ENCODE peak calls at places on chromosomes 16 and 17, in six cellular contexts. One of them, this sample, is unnamed.

GRCh38 chr17:8137645-8138342 is 13.9 kb upstream of the HES7 start:
- DNase-seq in sigmoid colon: peak
- DNase-seq in upper lobe of right lung: no peak
- DNase-seq in cardiac fibroblast: no peak
- DNase-seq in HCT116: no peak
- DNase-seq in fibroblast of pulmonary artery: no peak
- DNase-seq in this sample: peak

GRCh38 chr17:79691931-79692330 is 38.8 kb upstream of the ENPP7 start:
- DNase-seq in sigmoid colon: no peak
- DNase-seq in upper lobe of right lung: no peak
- DNase-seq in cardiac fibroblast: peak
- DNase-seq in HCT116: no peak
- DNase-seq in fibroblast of pulmonary artery: no peak
- DNase-seq in this sample: no peak

GRCh38 chr16:86856946-86857586 is 278.7 kb downstream of the FOXL1 start:
- DNase-seq in sigmoid colon: no peak
- DNase-seq in upper lobe of right lung: no peak
- DNase-seq in cardiac fibroblast: no peak
- DNase-seq in HCT116: no peak
- DNase-seq in fibroblast of pulmonary artery: no peak
- DNase-seq in this sample: no peak

GRCh38 chr16:73179671-73180370 is 131.9 kb upstream of the ZFHX3 start:
- DNase-seq in sigmoid colon: peak
- DNase-seq in upper lobe of right lung: no peak
- DNase-seq in cardiac fibroblast: no peak
- DNase-seq in HCT116: no peak
- DNase-seq in fibroblast of pulmonary artery: no peak
- DNase-seq in this sample: no peak

GRCh38 chr16:57012353-57012752 is 23.0 kb downstream of the NLRC5 start:
- DNase-seq in sigmoid colon: no peak
- DNase-seq in upper lobe of right lung: no peak
- DNase-seq in cardiac fibroblast: no peak
- DNase-seq in HCT116: no peak
- DNase-seq in fibroblast of pulmonary artery: no peak
- DNase-seq in this sample: no peak

GRCh38 chr16:50708373-50709060 is 15.1 kb downstream of the NOD2 start:
- DNase-seq in sigmoid colon: no peak
- DNase-seq in upper lobe of right lung: no peak
- DNase-seq in cardiac fibroblast: no peak
- DNase-seq in HCT116: no peak
- DNase-seq in fibroblast of pulmonary artery: no peak
- DNase-seq in this sample: no peak

GRCh38 chr16:83967091-83967490 is 953 bp upstream of the NECAB2 start:
- DNase-seq in sigmoid colon: no peak
- DNase-seq in upper lobe of right lung: no peak
- DNase-seq in cardiac fibroblast: no peak
- DNase-seq in HCT116: no peak
- DNase-seq in fibroblast of pulmonary artery: no peak
- DNase-seq in this sample: no peak

GRCh38 chr17:79026345-79027273 is 2.6 kb downstream of the C1QTNF1 start:
- DNase-seq in sigmoid colon: peak
- DNase-seq in upper lobe of right lung: peak
- DNase-seq in cardiac fibroblast: peak
- DNase-seq in HCT116: peak
- DNase-seq in fibroblast of pulmonary artery: peak
- DNase-seq in this sample: peak

GRCh38 chr17:74785096-74785980 is 9.2 kb upstream of the NAT9 start:
- DNase-seq in sigmoid colon: no peak
- DNase-seq in upper lobe of right lung: no peak
- DNase-seq in cardiac fibroblast: no peak
- DNase-seq in HCT116: no peak
- DNase-seq in fibroblast of pulmonary artery: no peak
- DNase-seq in this sample: no peak

GRCh38 chr17:19579867-19580565 is 46.4 kb downstream of the SLC47A1 start:
- DNase-seq in sigmoid colon: no peak
- DNase-seq in upper lobe of right lung: no peak
- DNase-seq in cardiac fibroblast: peak
- DNase-seq in HCT116: no peak
- DNase-seq in fibroblast of pulmonary artery: peak
- DNase-seq in this sample: peak

GRCh38 chr17:33888455-33888854 is 366.6 kb upstream of the CCL2 start:
- DNase-seq in sigmoid colon: no peak
- DNase-seq in upper lobe of right lung: no peak
- DNase-seq in cardiac fibroblast: no peak
- DNase-seq in HCT116: no peak
- DNase-seq in fibroblast of pulmonary artery: no peak
- DNase-seq in this sample: no peak

GRCh38 chr17:2737693-2738092 is 11.8 kb downstream of the CCDC92B start:
- DNase-seq in sigmoid colon: no peak
- DNase-seq in upper lobe of right lung: no peak
- DNase-seq in cardiac fibroblast: no peak
- DNase-seq in HCT116: no peak
- DNase-seq in fibroblast of pulmonary artery: no peak
- DNase-seq in this sample: no peak

GRCh38 chr16:57619606-57620315 is 8.7 kb upstream of the ADGRG1 start:
- DNase-seq in sigmoid colon: peak
- DNase-seq in upper lobe of right lung: peak
- DNase-seq in cardiac fibroblast: no peak
- DNase-seq in HCT116: no peak
- DNase-seq in fibroblast of pulmonary artery: no peak
- DNase-seq in this sample: no peak

GRCh38 chr17:14792751-14793150 is 472.4 kb downstream of the PMP22 start:
- DNase-seq in sigmoid colon: peak
- DNase-seq in upper lobe of right lung: no peak
- DNase-seq in cardiac fibroblast: peak
- DNase-seq in HCT116: no peak
- DNase-seq in fibroblast of pulmonary artery: no peak
- DNase-seq in this sample: no peak

GRCh38 chr17:36736201-36737156 is 135.1 kb downstream of the MRM1 start:
- DNase-seq in sigmoid colon: no peak
- DNase-seq in upper lobe of right lung: no peak
- DNase-seq in cardiac fibroblast: no peak
- DNase-seq in HCT116: no peak
- DNase-seq in fibroblast of pulmonary artery: no peak
- DNase-seq in this sample: no peak

DNA sequence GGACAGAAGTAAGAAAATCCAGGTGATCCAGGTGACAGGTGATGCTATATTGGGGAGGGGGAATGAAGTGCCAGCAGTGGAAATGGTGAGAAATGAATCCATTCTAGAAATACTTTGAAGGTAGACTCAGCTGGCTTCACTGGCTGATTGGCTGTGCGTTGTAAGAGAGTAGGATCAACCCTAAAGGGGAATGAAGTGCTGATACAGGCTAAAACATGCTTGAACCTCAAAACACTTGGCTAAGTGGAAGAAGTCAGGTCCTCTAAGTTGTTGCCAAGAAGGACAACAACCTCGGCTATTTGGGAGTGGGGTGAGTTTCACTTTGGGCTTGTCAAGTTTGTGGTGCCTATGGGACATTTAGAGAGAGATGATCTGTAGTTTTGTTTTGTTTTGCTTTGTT is 24.1 kb upstream of the SCNN1B start:
- DNase-seq in sigmoid colon: no peak
- DNase-seq in upper lobe of right lung: no peak
- DNase-seq in cardiac fibroblast: no peak
- DNase-seq in HCT116: no peak
- DNase-seq in fibroblast of pulmonary artery: no peak
- DNase-seq in this sample: no peak
- H3K4me3 ChIP-seq in sigmoid colon: no peak
- H3K4me3 ChIP-seq in upper lobe of right lung: no peak
- H3K4me3 ChIP-seq in cardiac fibroblast: no peak
- H3K4me3 ChIP-seq in HCT116: no peak
- H3K4me3 ChIP-seq in fibroblast of pulmonary artery: no peak
- H3K4me3 ChIP-seq in this sample: no peak

DNA sequence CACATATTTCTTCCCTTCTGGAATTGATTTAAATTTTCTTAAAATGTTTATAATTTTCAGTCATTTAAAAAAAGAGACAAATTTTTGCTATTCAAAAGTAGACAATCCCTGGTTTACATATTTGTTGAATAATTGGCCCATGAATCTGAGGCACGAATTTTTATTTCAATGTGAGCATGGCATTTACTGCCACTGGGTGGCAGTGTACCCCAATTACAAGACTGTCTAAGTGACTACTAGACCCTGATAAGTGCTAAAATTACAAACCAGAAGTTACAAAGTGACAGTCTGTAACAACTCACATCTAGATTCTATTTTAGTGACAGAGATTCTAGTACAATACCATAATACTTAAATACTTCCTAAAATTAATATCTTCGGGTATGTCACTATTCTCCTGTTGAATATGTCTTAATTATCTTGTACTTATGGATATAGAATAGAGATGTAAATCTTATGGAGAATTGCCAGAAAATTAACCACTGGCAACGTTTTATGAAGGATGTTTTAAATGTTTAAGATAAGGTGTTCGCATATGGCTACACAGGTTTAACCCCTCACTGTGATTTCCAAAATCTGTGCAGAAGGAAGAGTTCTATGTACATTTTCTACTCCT is 235.8 kb downstream of the MAP2K4 start:
- DNase-seq in sigmoid colon: peak
- DNase-seq in upper lobe of right lung: no peak
- DNase-seq in cardiac fibroblast: peak
- DNase-seq in HCT116: peak
- DNase-seq in fibroblast of pulmonary artery: peak
- DNase-seq in this sample: peak
- TF ChIP-seq CTCF in sigmoid colon: peak
- TF ChIP-seq CTCF in upper lobe of right lung: peak
- TF ChIP-seq CTCF in cardiac fibroblast: peak
- TF ChIP-seq CTCF in HCT116: peak
- TF ChIP-seq CTCF in fibroblast of pulmonary artery: peak
- TF ChIP-seq CTCF in this sample: peak

GRCh38 chr17:77354721-77355455 is 214.1 kb downstream of the SEC14L1 start:
- DNase-seq in sigmoid colon: peak
- DNase-seq in upper lobe of right lung: no peak
- DNase-seq in cardiac fibroblast: peak
- DNase-seq in HCT116: no peak
- DNase-seq in fibroblast of pulmonary artery: peak
- DNase-seq in this sample: peak
- H3K4me3 ChIP-seq in sigmoid colon: no peak
- H3K4me3 ChIP-seq in upper lobe of right lung: no peak
- H3K4me3 ChIP-seq in cardiac fibroblast: peak
- H3K4me3 ChIP-seq in HCT116: no peak
- H3K4me3 ChIP-seq in fibroblast of pulmonary artery: no peak
- H3K4me3 ChIP-seq in this sample: no peak

GRCh38 chr17:17994271-17994670 is 21.6 kb downstream of the DRC3 start:
- DNase-seq in sigmoid colon: no peak
- DNase-seq in upper lobe of right lung: no peak
- DNase-seq in cardiac fibroblast: peak
- DNase-seq in HCT116: peak
- DNase-seq in fibroblast of pulmonary artery: peak
- DNase-seq in this sample: peak
- TF ChIP-seq CTCF in sigmoid colon: no peak
- TF ChIP-seq CTCF in upper lobe of right lung: peak
- TF ChIP-seq CTCF in cardiac fibroblast: no peak
- TF ChIP-seq CTCF in HCT116: peak
- TF ChIP-seq CTCF in fibroblast of pulmonary artery: peak
- TF ChIP-seq CTCF in this sample: peak

DNA sequence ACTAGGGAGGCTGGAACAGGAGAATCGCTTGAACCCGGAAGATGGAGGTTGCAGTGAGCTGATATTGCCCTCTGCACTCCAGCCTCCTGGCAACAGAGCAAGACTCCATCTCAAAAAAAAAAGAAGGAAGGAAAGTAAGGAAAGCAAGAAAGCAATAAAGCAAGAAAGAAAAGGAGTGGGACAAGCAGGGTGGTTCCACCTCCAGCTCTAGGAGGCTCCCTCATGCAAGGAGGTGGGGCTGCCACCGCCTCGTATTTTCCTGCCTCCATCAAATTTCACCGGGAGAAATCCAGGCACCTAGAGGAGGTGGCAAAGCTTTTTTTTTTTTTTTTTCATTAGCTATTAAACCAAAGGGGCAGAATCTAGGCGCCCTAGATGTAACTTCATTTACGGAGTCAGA is 1.0 kb downstream of the CYB561 start:
- DNase-seq in sigmoid colon: no peak
- DNase-seq in upper lobe of right lung: no peak
- DNase-seq in cardiac fibroblast: no peak
- DNase-seq in HCT116: no peak
- DNase-seq in fibroblast of pulmonary artery: no peak
- DNase-seq in this sample: no peak
- H3K4me3 ChIP-seq in sigmoid colon: peak
- H3K4me3 ChIP-seq in upper lobe of right lung: peak
- H3K4me3 ChIP-seq in cardiac fibroblast: no peak
- H3K4me3 ChIP-seq in HCT116: peak
- H3K4me3 ChIP-seq in fibroblast of pulmonary artery: peak
- H3K4me3 ChIP-seq in this sample: peak

DNA sequence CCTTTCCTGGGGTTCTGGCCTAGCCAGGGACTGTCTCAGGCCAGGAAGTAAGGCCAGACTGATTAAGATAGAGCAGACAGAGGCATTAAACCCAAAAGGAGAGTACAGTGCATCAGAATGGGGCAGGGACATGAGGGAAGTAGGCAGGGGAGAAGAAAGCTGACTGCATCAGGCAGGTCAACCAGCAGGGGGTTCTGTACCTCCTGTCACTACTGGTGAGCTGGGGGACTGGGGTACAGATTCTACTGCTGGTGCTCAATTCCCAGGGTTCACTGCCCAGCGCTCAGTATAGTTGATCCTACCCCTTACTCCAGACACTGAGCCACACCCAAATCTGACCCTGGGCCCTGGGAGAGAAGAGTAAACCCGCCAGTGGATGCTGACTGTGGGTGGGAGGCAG is 12.9 kb upstream of the MTMR4 start:
- DNase-seq in sigmoid colon: no peak
- DNase-seq in upper lobe of right lung: no peak
- DNase-seq in cardiac fibroblast: no peak
- DNase-seq in HCT116: no peak
- DNase-seq in fibroblast of pulmonary artery: peak
- DNase-seq in this sample: no peak
- TF ChIP-seq CTCF in sigmoid colon: no peak
- TF ChIP-seq CTCF in upper lobe of right lung: peak
- TF ChIP-seq CTCF in cardiac fibroblast: peak
- TF ChIP-seq CTCF in HCT116: peak
- TF ChIP-seq CTCF in fibroblast of pulmonary artery: peak
- TF ChIP-seq CTCF in this sample: no peak

GRCh38 chr16:31088459-31089183 is at the start of gene PRSS53:
- DNase-seq in sigmoid colon: no peak
- DNase-seq in upper lobe of right lung: no peak
- DNase-seq in cardiac fibroblast: no peak
- DNase-seq in HCT116: no peak
- DNase-seq in fibroblast of pulmonary artery: no peak
- DNase-seq in this sample: no peak
- H3K4me3 ChIP-seq in sigmoid colon: no peak
- H3K4me3 ChIP-seq in upper lobe of right lung: no peak
- H3K4me3 ChIP-seq in cardiac fibroblast: no peak
- H3K4me3 ChIP-seq in HCT116: no peak
- H3K4me3 ChIP-seq in fibroblast of pulmonary artery: no peak
- H3K4me3 ChIP-seq in this sample: no peak